ENCODE peak calls at places on chromosomes 1 and 21, in nine cellular contexts. Z, D, O, S, H, U, G, Q and C are unnamed samples.

GRCh38 chr1:36924282-36924791 is 110.0 kb downstream of the GRIK3 start:
- DNase-seq in Z (peak; percentile 76), D (peak; percentile 37), O (no peak), S (peak; percentile 38), H (peak; percentile 8), U (peak; percentile 30), G (no peak), Q (peak; percentile 90), C (peak; percentile 3)

GRCh38 chr1:240925273-240925672 is 313.3 kb upstream of the GREM2 start:
- DNase-seq in Z (no peak), D (no peak), O (no peak), S (no peak), H (no peak), U (no peak), G (no peak), Q (no peak), C (no peak)

GRCh38 chr1:156964431-156964830 is 44.0 kb downstream of the LRRC71 start:
- DNase-seq in Z (no peak), D (no peak), O (no peak), S (no peak), H (peak; percentile 22), U (no peak), G (no peak), Q (no peak), C (no peak)

GRCh38 chr1:235972316-235973090 is 92.4 kb downstream of the NID1 start:
- DNase-seq in Z (peak; percentile 21), D (no peak), O (no peak), S (peak; percentile 51), H (peak; percentile 76), U (peak; percentile 88), G (no peak), Q (peak; percentile 46), C (peak; percentile 56)

GRCh38 chr1:155022927-155023236 is 10.7 kb downstream of the DCST2 start:
- DNase-seq in Z (no peak), D (no peak), O (no peak), S (peak; percentile 57), H (no peak), U (no peak), G (no peak), Q (no peak), C (no peak)

GRCh38 chr1:28160677-28161328 is 15.7 kb downstream of the PTAFR start:
- DNase-seq in Z (no peak), D (no peak), O (no peak), S (no peak), H (peak; percentile 46), U (peak; percentile 96), G (no peak), Q (no peak), C (peak; percentile 49)

GRCh38 chr21:17829472-17829871 is 10.3 kb upstream of the C21orf91 start:
- DNase-seq in Z (no peak), D (no peak), O (no peak), S (no peak), H (peak; percentile 45), U (no peak), G (no peak), Q (no peak), C (no peak)

GRCh38 chr1:119743776-119744597 is 24.7 kb downstream of the HMGCS2 start:
- DNase-seq in Z (peak; percentile 63), D (peak; percentile 67), O (no peak), S (peak; percentile 82), H (peak; percentile 65), U (peak; percentile 78), G (no peak), Q (peak; percentile 85), C (peak; percentile 46)

GRCh38 chr1:27503033-27503432 is 13.1 kb upstream of the WASF2 start:
- DNase-seq in Z (no peak), D (peak; percentile 12), O (no peak), S (no peak), H (no peak), U (no peak), G (no peak), Q (peak; percentile 3), C (no peak)

GRCh38 chr1:160024195-160024905 is 7.4 kb downstream of the PIGM start:
- DNase-seq in Z (no peak), D (no peak), O (no peak), S (no peak), H (no peak), U (no peak), G (no peak), Q (no peak), C (no peak)

GRCh38 chr1:23558872-23559135 is 497 bp downstream of the ID3 start:
- DNase-seq in Z (no peak), D (no peak), O (no peak), S (no peak), H (no peak), U (no peak), G (no peak), Q (no peak), C (no peak)

GRCh38 chr1:22259581-22260282 is 116.8 kb upstream of the WNT4 start:
- DNase-seq in Z (no peak), D (peak; percentile 72), O (no peak), S (no peak), H (no peak), U (peak; percentile 15), G (no peak), Q (peak; percentile 39), C (no peak)
- H3K4me3 ChIP-seq in Z (no peak overlapping the region), D (no peak overlapping the region), O (no peak overlapping the region), S (no peak overlapping the region), H (no peak overlapping the region), U (no peak overlapping the region), G (no peak overlapping the region), Q (no peak overlapping the region), C (no peak overlapping the region)

GRCh38 chr1:206032356-206033140 is 8.9 kb upstream of the CTSE start:
- DNase-seq in Z (no peak), D (no peak), O (no peak), S (no peak), H (no peak), U (peak; percentile 3), G (no peak), Q (no peak), C (no peak)

GRCh38 chr1:206037521-206037920 is 13.8 kb upstream of the CTSE start:
- DNase-seq in Z (no peak), D (no peak), O (no peak), S (no peak), H (no peak), U (no peak), G (no peak), Q (no peak), C (no peak)

GRCh38 chr1:206039046-206039929 is 13.7 kb upstream of the RHEX start:
- DNase-seq in Z (no peak), D (no peak), O (no peak), S (no peak), H (no peak), U (no peak), G (no peak), Q (no peak), C (no peak)

GRCh38 chr1:206036661-206037455 is 13.2 kb upstream of the CTSE start:
- DNase-seq in Z (peak; percentile 41), D (no peak), O (no peak), S (no peak), H (no peak), U (no peak), G (no peak), Q (no peak), C (no peak)

GRCh38 chr1:206035027-206035426 is 11.3 kb upstream of the CTSE start:
- DNase-seq in Z (peak; percentile 30), D (peak; percentile 48), O (no peak), S (no peak), H (no peak), U (no peak), G (no peak), Q (no peak), C (no peak)
- H3K4me3 ChIP-seq in Z (no peak overlapping the region), D (no peak overlapping the region), O (no peak overlapping the region), S (no peak overlapping the region), H (no peak overlapping the region), U (no peak overlapping the region), G (no peak overlapping the region), Q (no peak overlapping the region), C (no peak overlapping the region)

DNA sequence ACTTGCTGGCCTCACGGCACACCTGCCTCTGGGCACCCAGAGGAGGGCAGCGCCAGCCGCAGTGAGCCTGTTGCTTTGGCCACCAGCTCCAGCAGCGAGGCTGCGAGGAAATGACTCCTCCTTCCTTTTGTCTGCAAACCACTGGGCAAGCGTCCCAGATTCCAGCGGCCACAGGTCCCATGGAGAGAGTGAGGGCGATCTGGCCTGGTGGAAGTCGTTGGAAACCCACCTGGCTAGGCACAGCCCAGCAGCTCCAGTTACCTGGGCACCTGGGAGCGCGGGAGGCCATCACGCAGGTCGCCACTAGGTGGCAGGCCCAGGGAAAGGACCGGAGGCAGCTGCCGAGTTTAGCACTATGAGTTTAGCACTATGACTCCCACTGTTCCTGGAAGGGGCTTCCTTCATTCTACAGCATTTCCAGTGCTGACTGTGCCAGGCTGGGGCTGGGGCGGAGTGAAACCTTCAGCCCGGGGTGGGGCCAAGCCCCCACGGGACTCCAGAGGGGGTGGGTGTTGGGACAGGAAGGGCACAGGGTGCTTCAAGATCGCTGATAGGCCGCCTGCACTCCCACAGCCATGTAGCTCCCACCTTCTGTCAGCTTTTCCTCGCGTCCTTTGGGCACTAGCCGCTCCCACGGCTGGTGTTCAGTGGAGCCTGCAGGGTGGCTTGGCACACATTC is 1.1 kb upstream of the ESPN start:
- DNase-seq in Z (peak; percentile 54), D (peak; percentile 88), O (no peak), S (peak; percentile 81), H (no peak), U (peak; percentile 63), G (no peak), Q (peak; percentile 96), C (no peak)
- H3K4me3 ChIP-seq in Z (no peak overlapping the region), D (no peak overlapping the region), O (peak overlapping the region; percentile 7), S (peak overlapping the region; percentile 11), H (no peak overlapping the region), U (no peak overlapping the region), G (no peak overlapping the region), Q (peak overlapping the region; percentile 17), C (no peak overlapping the region)

GRCh38 chr1:52469108-52469507 is 64.7 kb downstream of the PRPF38A start:
- DNase-seq in Z (no peak), D (no peak), O (no peak), S (no peak), H (no peak), U (no peak), G (no peak), Q (no peak), C (no peak)
- H3K4me3 ChIP-seq in Z (no peak overlapping the region), D (no peak overlapping the region), O (no peak overlapping the region), S (no peak overlapping the region), H (no peak overlapping the region), U (no peak overlapping the region), G (no peak overlapping the region), Q (no peak overlapping the region), C (no peak overlapping the region)